ENCODE peak calls at places on chromosome 15, in six cellular contexts. A is OCI-LY7, E is PC-3, Z is GM23248, K is SK-N-SH, Q is neural progenitor cell. X is an unnamed sample.

GRCh38 chr15:66249623-66250174 is 3.9 kb downstream of the MEGF11 start:
- DNase-seq in E (no peak), Z (peak; percentile 14), A (no peak), K (no peak), Q (no peak), X (no peak)

GRCh38 chr15:68775671-68776476 is 44.8 kb downstream of the ANP32A start:
- DNase-seq in A (no peak), Q (peak; percentile 26), K (no peak), Z (peak; percentile 48), E (no peak), X (no peak)

GRCh38 chr15:70698991-70699390 is 64.4 kb downstream of the UACA start:
- DNase-seq in Q (no peak), K (no peak), E (no peak), A (no peak), Z (no peak), X (no peak)

GRCh38 chr15:68609618-68610017 is 30.8 kb downstream of the CORO2B start:
- DNase-seq in A (no peak), Q (no peak), Z (peak; percentile 47), K (no peak), E (no peak), X (no peak)

GRCh38 chr15:63489352-63489751 is 15.0 kb upstream of the USP3 start:
- DNase-seq in A (no peak), Q (no peak), K (no peak), E (no peak), Z (no peak), X (no peak)

GRCh38 chr15:72116680-72117447 is 1.1 kb downstream of the MYO9A start:
- DNase-seq in A (peak; percentile 20), Z (peak; percentile 59), Q (peak; percentile 63), E (peak; percentile 19), K (no peak), X (peak; percentile 53)

GRCh38 chr15:45378149-45378912 is at the start of gene GATM:
- DNase-seq in E (peak; percentile 75), Q (peak; percentile 90), Z (peak; percentile 94), K (peak; percentile 93), A (no peak), X (peak; percentile 91)

GRCh38 chr15:31511707-31512310 is 185.2 kb downstream of the KLF13 start:
- DNase-seq in K (no peak), E (no peak), Q (no peak), Z (no peak), A (no peak), X (no peak)

GRCh38 chr15:46129145-46129544 is 494.3 kb downstream of the SQOR start:
- DNase-seq in Q (no peak), A (no peak), Z (no peak), E (no peak), K (no peak), X (no peak)

GRCh38 chr15:94704421-94704820 is 473.1 kb downstream of the MCTP2 start:
- DNase-seq in A (no peak), K (no peak), E (no peak), Z (no peak), Q (no peak), X (no peak)

GRCh38 chr15:52672661-52673060 is 6.5 kb downstream of the ATOSA start:
- DNase-seq in Z (no peak), A (no peak), K (no peak), Q (no peak), E (no peak), X (no peak)

GRCh38 chr15:51281368-51281967 is 56.9 kb downstream of the CYP19A1 start:
- DNase-seq in Q (peak; percentile 74), A (peak; percentile 14), Z (peak; percentile 79), K (peak; percentile 60), E (peak; percentile 63), X (peak; percentile 78)

GRCh38 chr15:92879949-92880725 is 20.0 kb upstream of the CHD2 start:
- DNase-seq in Q (peak; percentile 88), E (no peak), A (peak; percentile 66), K (no peak), Z (no peak), X (no peak)

GRCh38 chr15:29334544-29334943 is 64.9 kb upstream of the NSMCE3 start:
- DNase-seq in Z (no peak), E (no peak), Q (no peak), A (no peak), K (no peak), X (no peak)

GRCh38 chr15:45402955-45403892 is 24.9 kb upstream of the GATM start:
- DNase-seq in E (peak; percentile 77), Q (peak; percentile 49), Z (peak; percentile 80), A (peak; percentile 68), K (peak; percentile 70), X (peak; percentile 66)

GRCh38 chr15:31016446-31016915 is 25.1 kb upstream of the MTMR10 start:
- DNase-seq in K (no peak), Q (no peak), A (no peak), E (no peak), Z (peak; percentile 60), X (no peak)

GRCh38 chr15:80418892-80419537 is 14.8 kb downstream of the ARNT2 start:
- DNase-seq in A (peak; percentile 38), Q (peak; percentile 69), Z (peak; percentile 83), E (peak; percentile 61), K (peak; percentile 45), X (peak; percentile 72)

GRCh38 chr15:58361291-58361759 is 70.5 kb upstream of the LIPC start:
- DNase-seq in Z (peak; percentile 91), Q (no peak), A (no peak), K (no peak), E (peak; percentile 61), X (peak; percentile 54)

GRCh38 chr15:77533986-77534385 is 98.7 kb downstream of the LINGO1 start:
- DNase-seq in K (no peak), E (no peak), A (no peak), Q (no peak), Z (no peak), X (no peak)
- TF ChIP-seq EZH2phosphoT487 in K (no peak), E (no peak), A (no peak), Q (no peak), Z (no peak), X (no peak)

GRCh38 chr15:23855260-23855659 is 168.2 kb upstream of the NDN start:
- DNase-seq in E (no peak), K (no peak), Q (no peak), Z (no peak), A (no peak), X (no peak)

GRCh38 chr15:23859008-23859407 is 171.9 kb upstream of the NDN start:
- DNase-seq in K (no peak), A (no peak), Q (no peak), Z (no peak), E (no peak), X (no peak)

GRCh38 chr15:23855947-23856346 is 168.8 kb upstream of the NDN start:
- DNase-seq in K (no peak), Z (no peak), Q (no peak), E (no peak), A (no peak), X (no peak)

GRCh38 chr15:23854535-23855252 is 167.6 kb upstream of the NDN start:
- DNase-seq in A (no peak), E (no peak), Z (no peak), K (no peak), Q (peak; percentile 40), X (no peak)

GRCh38 chr15:23857028-23857641 is 170.0 kb upstream of the NDN start:
- DNase-seq in K (peak; percentile 30), Z (peak; percentile 57), Q (peak; percentile 78), E (peak; percentile 52), A (no peak), X (peak; percentile 71)
- H2AFZ ChIP-seq in K (no peak overlapping the region), Z (no peak overlapping the region), Q (peak overlapping the region; percentile 83), E (no peak overlapping the region), A (no peak overlapping the region), X (peak overlapping the region; percentile 46)

GRCh38 chr15:89775815-89776214 is 317 bp upstream of the MESP2 start:
- DNase-seq in Q (no peak), A (no peak), K (no peak), Z (no peak), E (no peak), X (no peak)
- H3K4me3 ChIP-seq in Q (no peak overlapping the region), A (no peak overlapping the region), K (peak overlapping the region; percentile 37), Z (peak overlapping the region; percentile 60), E (no peak overlapping the region), X (no peak overlapping the region)

DNA sequence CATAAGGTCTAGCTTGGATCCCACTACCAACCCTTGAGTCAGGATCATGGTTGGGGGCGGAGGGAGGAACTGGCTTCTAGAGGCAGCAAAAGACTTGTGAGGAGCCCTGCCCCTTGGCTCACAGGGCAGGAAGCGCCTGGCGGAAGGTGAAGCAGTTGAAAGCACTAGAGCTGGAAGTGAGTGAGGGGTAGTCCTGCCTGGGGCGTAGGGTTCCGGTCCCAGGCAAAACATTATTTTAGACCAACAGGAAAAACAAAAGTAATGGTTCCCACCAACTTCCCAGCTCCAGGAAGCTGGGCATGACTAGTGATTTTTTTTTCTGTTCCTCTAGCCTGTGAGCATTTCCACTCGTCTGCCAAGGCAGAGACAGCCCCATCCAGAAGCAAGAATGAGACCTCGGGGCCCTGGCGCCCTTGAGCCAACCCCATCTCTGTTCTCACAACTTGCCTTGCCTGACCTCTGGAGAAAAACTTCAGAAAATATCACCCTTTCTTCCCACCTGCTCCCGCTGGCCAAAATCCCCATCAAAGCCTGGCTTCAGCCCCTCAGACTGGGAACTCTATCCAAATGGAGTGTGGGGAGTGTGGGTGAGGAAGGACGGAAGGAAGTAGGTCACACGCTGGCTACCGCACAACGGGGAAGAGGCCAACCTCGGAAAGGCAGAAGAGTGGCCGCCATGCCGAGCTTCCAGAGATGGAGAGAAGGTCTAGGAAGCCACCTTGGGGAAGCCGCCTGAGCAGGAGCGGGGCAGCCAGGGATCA is 57.5 kb downstream of the RBPMS2 start:
- DNase-seq in Z (no peak), Q (no peak), A (no peak), K (no peak), E (no peak), X (no peak)
- TF ChIP-seq EZH2phosphoT487 in Z (no peak), Q (no peak), A (no peak), K (no peak), E (no peak), X (no peak)

X was measured in hepatocyte.